ENCODE peak calls at places on chromosomes 16 and 17, in five cellular contexts. Q is uterus, P is A549, D is A673, X is fibroblast of lung. W is an unnamed sample.

GRCh38 chr17:60300011-60300410 is 91.9 kb downstream of the USP32 start:
- DNase-seq in X (no peak), D (no peak), P (no peak), Q (no peak), W (no peak)

GRCh38 chr17:78716814-78717393 is 65.2 kb downstream of the CYTH1 start:
- DNase-seq in P (peak), Q (peak), X (peak), D (peak), W (peak)

GRCh38 chr16:67186550-67186950 is 2.8 kb upstream of the MATCAP1 start:
- DNase-seq in X (no peak), D (no peak), Q (no peak), P (no peak), W (no peak)

GRCh38 chr17:35486920-35487727 is 38.6 kb upstream of the SLFN13 start:
- DNase-seq in Q (peak), X (peak), P (peak), D (peak), W (peak)

GRCh38 chr17:34370997-34371395 is 8.0 kb upstream of the CCL1 start:
- DNase-seq in P (no peak), X (no peak), Q (no peak), D (no peak), W (peak)

GRCh38 chr17:37273419-37274051 is 102.2 kb upstream of the C17orf78 start:
- DNase-seq in Q (no peak), X (peak), P (no peak), D (peak), W (peak)

GRCh38 chr17:77601054-77601979 is 357.2 kb upstream of the TNRC6C start:
- DNase-seq in Q (peak), X (no peak), D (no peak), P (no peak), W (no peak)

GRCh38 chr17:19787733-19788357 is 39.7 kb upstream of the ALDH3A1 start:
- DNase-seq in D (peak), X (no peak), P (no peak), Q (no peak), W (no peak)

GRCh38 chr16:67948015-67948414 is 4.1 kb upstream of the LCAT start:
- DNase-seq in P (no peak), Q (no peak), X (no peak), D (no peak), W (no peak)

DNA sequence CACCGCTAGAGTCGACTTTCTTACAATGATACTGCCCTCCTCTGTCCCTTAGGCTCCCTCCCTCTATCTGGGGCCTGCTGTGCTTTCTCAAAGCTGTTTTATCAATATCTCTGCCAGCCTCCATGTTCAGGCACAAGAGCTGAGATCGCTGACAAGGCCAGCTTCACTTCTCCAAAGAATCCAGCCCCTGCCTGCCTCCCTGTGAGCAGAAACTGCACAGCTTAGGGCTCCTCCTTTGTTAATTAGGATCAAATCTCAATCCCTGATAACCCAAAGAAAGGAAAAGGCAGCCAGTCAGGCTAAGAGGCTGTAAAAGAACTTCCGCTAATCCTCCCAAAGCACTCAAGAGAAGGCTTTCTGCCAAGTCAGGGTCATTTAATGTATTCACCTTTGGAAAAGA is 616.0 kb upstream of the CDH11 start:
- DNase-seq in X (no peak), P (no peak), Q (no peak), D (peak), W (no peak)
- TF ChIP-seq CTCF in X (no peak), P (no peak), Q (no peak), D (peak), W (no peak)

GRCh38 chr17:56809106-56809819 is 24.5 kb downstream of the C17orf67 start:
- DNase-seq in X (no peak), Q (no peak), P (no peak), D (no peak), W (no peak)
- H3K4me3 ChIP-seq in X (no peak), Q (no peak), P (no peak), D (no peak), W (no peak)

DNA sequence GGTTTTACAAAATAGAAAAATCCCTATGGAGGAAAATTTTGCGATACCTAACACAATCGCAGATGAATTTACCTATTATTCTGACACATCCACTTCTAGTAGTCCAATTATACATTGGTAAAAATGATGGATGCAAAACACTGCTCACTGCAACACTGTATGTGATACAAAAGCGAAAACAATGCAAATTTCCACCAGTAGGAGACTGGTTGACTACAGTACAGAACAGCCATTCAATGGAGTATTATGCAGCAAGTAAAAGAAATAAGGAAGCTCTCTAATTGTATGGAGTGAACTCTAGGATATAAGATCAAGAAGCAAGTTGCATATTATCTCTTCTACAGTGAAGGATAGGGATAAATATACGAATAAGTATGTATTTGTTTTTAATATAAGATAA is 48.5 kb downstream of the SETD6 start:
- DNase-seq in X (no peak), Q (no peak), P (no peak), D (no peak), W (no peak)
- TF ChIP-seq CTCF in X (no peak), Q (no peak), P (no peak), D (no peak), W (peak)

GRCh38 chr17:76449126-76449525 is 3.8 kb downstream of the UBE2O start:
- DNase-seq in D (no peak), X (no peak), Q (no peak), P (no peak), W (peak)

GRCh38 chr17:76452102-76452645 is 778 bp downstream of the UBE2O start:
- DNase-seq in D (no peak), P (no peak), X (no peak), Q (no peak), W (no peak)

GRCh38 chr17:76452646-76453430 is at the start of gene UBE2O:
- DNase-seq in X (peak), D (peak), P (peak), Q (peak), W (peak)

GRCh38 chr17:76451480-76451879 is 1.5 kb downstream of the UBE2O start:
- DNase-seq in D (no peak), Q (no peak), P (no peak), X (no peak), W (no peak)

GRCh38 chr17:76453431-76453743 is 435 bp upstream of the UBE2O start:
- DNase-seq in X (no peak), D (no peak), P (no peak), Q (no peak), W (no peak)
- H3K4me3 ChIP-seq in X (no peak), D (no peak), P (peak), Q (peak), W (no peak)

GRCh38 chr16:81497690-81498089 is 53.1 kb downstream of the CMIP start:
- DNase-seq in P (no peak), X (no peak), Q (no peak), D (no peak), W (no peak)
- TF ChIP-seq CTCF in P (no peak), X (no peak), Q (no peak), D (no peak), W (no peak)

GRCh38 chr16:73036074-73036826 is 11.7 kb downstream of the ZFHX3 start:
- DNase-seq in P (no peak), Q (no peak), X (no peak), D (peak), W (no peak)
- H3K4me3 ChIP-seq in P (no peak), Q (no peak), X (no peak), D (no peak), W (no peak)

GRCh38 chr16:19521471-19522368 is at the start of gene GDE1:
- DNase-seq in Q (peak), P (peak), X (peak), D (peak), W (peak)
- TF ChIP-seq CTCF in Q (peak), P (no peak), X (peak), D (peak), W (peak)

GRCh38 chr16:75197522-75198134 is 9.3 kb downstream of the CTRB2 start:
- DNase-seq in P (no peak), Q (peak), D (peak), X (no peak), W (no peak)
- H3K4me3 ChIP-seq in P (no peak), Q (no peak), D (no peak), X (no peak), W (peak)

DNA sequence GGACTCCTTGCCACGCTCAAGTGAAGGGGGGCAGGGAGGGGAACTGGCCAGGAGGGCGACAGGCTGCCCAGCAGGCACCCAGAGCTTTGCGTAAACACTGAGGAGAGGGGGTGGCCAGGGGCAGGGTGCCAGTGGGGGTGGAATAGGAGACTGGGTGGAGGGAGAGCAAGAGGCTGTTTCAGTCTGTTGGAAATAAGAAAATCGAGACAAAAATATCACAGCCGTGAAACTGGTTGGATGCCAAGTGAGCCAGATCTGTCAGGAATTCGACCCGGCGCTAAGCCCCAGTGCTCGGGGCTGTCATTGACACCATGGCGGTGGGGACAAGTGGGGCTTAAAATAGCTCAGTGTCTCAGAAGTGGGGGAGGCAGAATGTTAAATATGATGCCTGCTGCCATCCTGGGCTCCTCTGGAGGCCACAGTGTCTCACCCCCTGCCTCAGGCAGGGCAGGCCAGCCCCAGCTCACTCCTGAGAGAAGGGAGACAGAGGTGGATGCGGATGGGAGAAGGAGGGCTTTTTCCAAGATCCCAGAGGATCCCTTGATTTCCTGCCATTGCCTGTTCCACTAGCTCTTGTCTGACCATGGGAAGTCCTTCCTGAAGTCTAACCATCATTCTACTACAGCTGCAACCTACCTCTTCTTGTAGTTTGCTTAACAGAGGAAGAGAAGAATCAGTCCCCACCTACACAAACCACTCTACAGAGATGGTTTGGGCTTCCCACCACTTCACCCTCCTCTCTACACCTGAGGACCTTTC is 9.5 kb downstream of the PNMT start:
- DNase-seq in X (no peak), D (no peak), Q (no peak), P (no peak), W (peak)
- TF ChIP-seq CTCF in X (no peak), D (no peak), Q (no peak), P (no peak), W (no peak)

W was measured in fibroblast of the aortic adventitia.